ENCODE peak calls at places on chromosomes 2 and 18, in four cellular contexts. X, L, R and S are unnamed samples.

GRCh38 chr2:101754613-101755012 is 57.1 kb downstream of the MAP4K4 start:
- DNase-seq in R (peak; percentile 76), L (no peak), X (peak; percentile 63), S (no peak)

GRCh38 chr2:237432484-237433092 is 18.6 kb upstream of the COL6A3 start:
- DNase-seq in R (peak; percentile 97), L (no peak), X (peak; percentile 93), S (peak; percentile 85)

GRCh38 chr2:236773206-236773605 is 203.6 kb downstream of the ACKR3 start:
- DNase-seq in R (no peak), L (no peak), X (no peak), S (no peak)

GRCh38 chr18:29154196-29154757 is 977.3 kb upstream of the CDH2 start:
- DNase-seq in R (peak; percentile 73), X (peak; percentile 49), L (no peak), S (peak; percentile 91)

GRCh38 chr2:225041871-225042799 is at the start of gene DOCK10:
- DNase-seq in X (peak; percentile 69), L (peak; percentile 24), R (peak; percentile 54), S (peak; percentile 19)

GRCh38 chr2:142603761-142604160 is 273.7 kb upstream of the KYNU start:
- DNase-seq in L (no peak), X (no peak), R (no peak), S (no peak)

GRCh38 chr18:5622905-5623304 is 79.1 kb upstream of the EPB41L3 start:
- DNase-seq in R (peak; percentile 24), X (peak; percentile 74), L (no peak), S (no peak)

GRCh38 chr2:226313071-226313470 is 486.5 kb downstream of the IRS1 start:
- DNase-seq in R (no peak), X (no peak), L (no peak), S (no peak)

GRCh38 chr2:15808221-15808574 is 132.2 kb upstream of the MYCN start:
- DNase-seq in R (no peak), L (no peak), X (no peak), S (no peak)

GRCh38 chr2:464562-465309 is 176.8 kb upstream of the ALKAL2 start:
- DNase-seq in R (no peak), L (no peak), X (no peak), S (no peak)

GRCh38 chr2:96470089-96470488 is 35.1 kb downstream of the NEURL3 start:
- DNase-seq in L (no peak), R (no peak), X (no peak), S (no peak)

GRCh38 chr2:18232731-18233438 is 327.6 kb downstream of the RDH14 start:
- DNase-seq in L (no peak), X (peak; percentile 2), R (peak; percentile 55), S (no peak)

GRCh38 chr2:238097201-238097987 is 2.7 kb upstream of the ESPNL start:
- DNase-seq in R (no peak), L (no peak), X (no peak), S (no peak)

GRCh38 chr2:144006139-144006538 is 513.8 kb downstream of the ZEB2 start:
- DNase-seq in L (no peak), R (no peak), X (no peak), S (no peak)

GRCh38 chr2:150484006-150484405 is 3.5 kb downstream of the RND3 start:
- DNase-seq in L (no peak), R (no peak), X (no peak), S (peak; percentile 39)

GRCh38 chr2:226609361-226609760 is 190.3 kb downstream of the IRS1 start:
- DNase-seq in R (peak; percentile 92), L (no peak), X (peak; percentile 96), S (peak; percentile 77)

GRCh38 chr2:240374085-240374907 is 61.2 kb upstream of the GPC1 start:
- DNase-seq in R (peak; percentile 92), L (peak; percentile 36), X (peak; percentile 93), S (peak; percentile 46)

GRCh38 chr2:212998629-212999359 is 152.6 kb downstream of the IKZF2 start:
- DNase-seq in R (peak; percentile 18), L (no peak), X (peak; percentile 50), S (no peak)

GRCh38 chr18:36424741-36425142 is 127.2 kb downstream of the FHOD3 start:
- DNase-seq in L (no peak), R (no peak), X (no peak), S (no peak)

GRCh38 chr2:61763605-61764034 is 90.2 kb downstream of the FAM161A start:
- DNase-seq in R (peak; percentile 85), L (peak; percentile 84), X (peak; percentile 89), S (no peak)

GRCh38 chr2:62933398-62933917 is 117.2 kb upstream of the OTX1 start:
- DNase-seq in R (no peak), L (no peak), X (no peak), S (no peak)

GRCh38 chr2:96154506-96155380 is 9.5 kb upstream of the DUSP2 start:
- DNase-seq in L (no peak), X (no peak), R (no peak), S (no peak)

GRCh38 chr2:232919151-232919550 is 49.1 kb downstream of the SNORC start:
- DNase-seq in L (no peak), R (no peak), X (no peak), S (no peak)

GRCh38 chr2:232925153-232925768 is 55.2 kb downstream of the SNORC start:
- DNase-seq in L (no peak), R (no peak), X (no peak), S (no peak)

GRCh38 chr2:232925769-232926163 is 55.7 kb downstream of the SNORC start:
- DNase-seq in L (no peak), R (no peak), X (no peak), S (no peak)

GRCh38 chr2:232924433-232924832 is 54.4 kb downstream of the SNORC start:
- DNase-seq in R (no peak), X (no peak), L (no peak), S (no peak)

GRCh38 chr2:232920055-232920454 is 50.0 kb downstream of the SNORC start:
- DNase-seq in L (no peak), R (no peak), X (no peak), S (no peak)
- H3K27ac ChIP-seq in L (no peak overlapping the region), R (no peak overlapping the region), X (no peak overlapping the region), S (no peak overlapping the region)

DNA sequence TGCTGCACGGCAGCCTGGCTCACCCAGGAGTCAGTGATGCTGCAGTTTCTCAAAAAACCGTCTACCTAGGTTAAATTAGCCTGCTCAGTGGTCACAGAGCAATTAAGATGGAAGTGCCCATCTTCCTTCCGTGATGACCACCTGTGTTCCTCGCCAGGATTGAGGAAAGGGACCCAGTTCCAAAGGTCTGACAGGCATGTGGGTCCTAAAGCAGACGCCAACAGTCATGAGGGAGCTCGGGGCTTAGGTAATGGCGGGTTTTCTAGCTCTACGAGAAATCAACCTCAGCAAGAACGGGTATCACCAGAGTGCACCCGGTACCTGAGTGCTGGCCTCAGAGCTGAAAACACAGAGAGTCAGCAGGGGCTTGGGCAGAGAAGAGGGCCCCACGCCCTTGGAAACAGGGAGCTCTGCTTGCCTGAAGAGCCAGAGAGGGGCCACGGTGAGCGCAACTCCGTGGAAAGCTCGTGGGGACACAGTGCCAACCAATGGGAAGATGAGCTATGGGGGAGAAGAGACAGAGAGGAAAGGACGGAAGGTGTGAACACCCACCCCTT is 34.3 kb upstream of the DNMT3A start:
- DNase-seq in R (no peak), X (no peak), L (no peak), S (no peak)
- H3K27ac ChIP-seq in R (no peak overlapping the region), X (no peak overlapping the region), L (peak overlapping the region; percentile 10), S (peak overlapping the region; percentile 57)

DNA sequence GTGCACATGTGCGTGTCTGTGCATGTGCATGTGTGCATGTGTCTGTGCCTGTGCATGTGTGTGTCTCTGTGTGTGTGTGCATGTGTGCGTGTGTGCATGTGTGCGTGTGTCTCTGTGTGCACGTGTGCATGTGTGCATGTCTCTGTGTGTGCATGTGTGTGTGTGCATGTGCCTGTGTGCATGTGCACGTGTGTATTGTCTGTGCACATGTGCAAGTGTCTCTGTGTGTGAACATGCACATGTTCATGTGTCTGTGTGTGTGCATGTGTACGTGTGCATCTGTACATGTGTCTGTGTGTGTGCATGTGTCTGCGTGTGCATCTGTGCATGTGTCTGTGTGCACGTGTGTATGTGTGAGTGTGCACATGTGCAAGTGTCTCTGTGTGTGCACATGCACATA is 277.3 kb downstream of the GALR1 start:
- DNase-seq in L (no peak), R (no peak), X (no peak), S (no peak)
- H3K27ac ChIP-seq in L (no peak overlapping the region), R (no peak overlapping the region), X (no peak overlapping the region), S (no peak overlapping the region)

DNA sequence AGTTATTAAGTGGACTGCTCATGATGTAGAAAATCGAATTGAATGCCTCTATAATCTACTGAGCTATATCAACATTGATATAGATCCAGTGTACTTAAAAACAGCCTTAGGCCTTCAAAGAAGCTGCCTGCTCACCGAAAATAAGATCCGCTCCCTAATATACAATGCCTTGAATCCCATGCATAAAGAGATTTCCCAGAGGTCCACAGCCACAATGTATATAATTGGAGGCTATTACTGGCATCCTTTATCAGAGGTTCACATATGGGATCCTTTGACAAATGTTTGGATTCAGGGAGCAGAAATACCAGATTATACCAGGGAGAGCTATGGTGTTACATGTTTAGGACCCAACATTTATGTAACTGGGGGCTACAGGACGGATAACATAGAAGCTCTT is 2.0 kb downstream of the KLHL23 start:
- DNase-seq in X (no peak), L (no peak), R (no peak), S (no peak)
- H3K27ac ChIP-seq in X (no peak overlapping the region), L (peak overlapping the region; percentile 17), R (no peak overlapping the region), S (no peak overlapping the region)